ENCODE peak calls at places on chromosomes 16 and 17, in five cellular contexts. G is endothelial cell of umbilical vein, Z is mammary epithelial cell, T is PC-3, J is GM23248. C is an unnamed sample. For H3K27me3, the result is how much of the 10 kb centered on the place peaks cover.

GRCh38 chr16:70694088-70694487 is 8.2 kb upstream of the MTSS2 start:
- DNase-seq in G (no peak), Z (peak), T (peak), J (peak), C (no peak)

GRCh38 chr17:73644145-73645049 is at the start of gene SDK2:
- DNase-seq in G (no peak), Z (peak), T (no peak), J (peak), C (no peak)

GRCh38 chr16:85777583-85778310 is 21.6 kb downstream of the EMC8 start:
- DNase-seq in G (no peak), Z (peak), T (peak), J (peak), C (no peak)

GRCh38 chr17:75036643-75037268 is 10.0 kb downstream of the ATP5PD start:
- DNase-seq in G (peak), Z (no peak), T (peak), J (peak), C (peak)

GRCh38 chr16:27330542-27330941 is 16.8 kb downstream of the IL4R start:
- DNase-seq in G (peak), Z (peak), T (no peak), J (peak), C (no peak)

GRCh38 chr17:34647511-34647910 is 68.1 kb downstream of the TMEM132E start:
- DNase-seq in G (no peak), Z (no peak), T (no peak), J (no peak), C (no peak)

GRCh38 chr16:84851192-84852127 is 31.7 kb downstream of the CRISPLD2 start:
- DNase-seq in G (no peak), Z (peak), T (peak), J (peak), C (no peak)

GRCh38 chr17:31597646-31598387 is 206.3 kb downstream of the RAB11FIP4 start:
- DNase-seq in G (no peak), Z (no peak), T (no peak), J (no peak), C (no peak)

DNA sequence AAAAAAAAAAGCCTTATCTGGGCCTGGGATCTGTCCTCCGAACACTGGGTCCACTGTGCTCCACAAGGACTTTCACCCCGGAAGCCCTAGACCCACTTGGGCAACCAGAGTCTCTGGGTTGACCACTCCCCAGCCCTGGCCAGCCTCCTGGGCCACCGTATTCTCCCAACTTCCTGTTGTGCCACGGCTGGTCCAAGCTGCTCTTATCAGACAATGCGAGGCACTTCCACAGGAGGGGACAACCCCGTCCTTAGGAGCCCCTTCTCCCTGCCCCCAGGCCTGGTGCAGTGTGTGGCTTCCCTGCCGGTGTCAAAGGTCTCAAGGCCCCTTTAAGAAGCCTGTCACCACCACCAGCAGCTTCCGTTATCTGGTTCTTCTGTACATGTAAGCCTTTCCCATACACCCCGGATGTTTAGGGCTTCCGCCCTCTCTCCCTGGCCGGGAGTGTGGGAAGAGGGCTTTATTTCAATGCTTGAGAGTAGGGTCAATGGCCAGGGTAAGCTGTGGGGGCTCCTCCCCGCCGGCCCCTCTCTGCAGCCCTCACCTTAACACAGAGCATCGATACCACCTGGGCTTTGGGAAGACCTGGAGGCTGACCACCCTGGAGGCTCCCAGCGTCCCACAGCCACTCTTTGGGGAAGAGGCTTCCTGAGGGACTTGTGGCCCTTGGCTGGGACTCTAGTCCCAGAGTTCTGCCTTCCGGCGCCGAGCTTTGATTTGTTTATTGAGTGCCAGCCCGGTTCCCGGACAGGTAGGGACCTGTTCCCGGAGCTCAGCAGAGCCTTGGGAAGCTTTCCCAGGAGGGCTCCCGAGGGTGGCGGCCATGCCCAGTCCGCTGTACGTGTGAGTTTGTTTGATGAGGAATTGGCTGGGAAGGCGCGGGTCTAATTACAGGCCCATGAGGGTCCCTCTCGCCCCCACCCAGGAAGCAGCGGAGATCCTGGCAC is 313.1 kb downstream of the SEC14L1 start:
- DNase-seq in G (no peak), Z (peak), T (no peak), J (no peak), C (no peak)
- H3K4me3 ChIP-seq in G (no peak), Z (peak), T (no peak), J (no peak), C (peak)

DNA sequence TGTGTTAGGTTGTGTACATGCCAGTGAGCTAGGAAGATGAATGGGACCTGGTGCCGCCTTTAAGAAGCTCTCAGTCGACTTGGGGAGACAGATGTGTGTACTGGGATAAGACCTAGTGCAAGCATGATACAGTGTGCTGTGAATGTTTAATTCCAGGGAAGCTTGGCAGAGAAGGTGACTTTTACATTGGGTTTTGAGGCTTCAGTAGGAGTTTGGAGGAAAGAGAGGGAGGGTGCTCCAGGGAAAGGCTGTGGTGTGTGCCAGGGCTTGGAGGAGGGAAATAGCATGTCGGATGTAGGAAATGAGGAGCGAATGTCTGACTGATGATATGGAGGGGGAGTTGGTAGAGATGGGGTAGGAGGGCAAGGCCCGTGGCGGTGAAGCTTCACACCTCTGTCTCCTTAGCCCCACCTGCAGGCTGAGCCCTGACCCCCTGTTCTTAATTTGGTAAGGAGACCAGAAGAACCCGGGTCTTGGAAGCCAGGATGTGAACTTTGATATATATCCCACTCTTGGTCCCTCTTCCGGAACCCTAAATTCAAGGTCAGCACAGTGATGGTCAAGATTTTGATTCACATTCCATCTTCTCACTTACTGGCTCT is 76.6 kb downstream of the PLCG2 start:
- DNase-seq in G (no peak), Z (no peak), T (no peak), J (no peak), C (no peak)
- H3K27me3 ChIP-seq in G (under half), Z (under half), T (under half), J (under half), C (under half)

GRCh38 chr16:50202926-50203624 is 50.0 kb downstream of the TENT4B start:
- DNase-seq in G (peak), Z (peak), T (peak), J (peak), C (no peak)
- H3K4me3 ChIP-seq in G (no peak), Z (peak), T (peak), J (peak), C (no peak)

DNA sequence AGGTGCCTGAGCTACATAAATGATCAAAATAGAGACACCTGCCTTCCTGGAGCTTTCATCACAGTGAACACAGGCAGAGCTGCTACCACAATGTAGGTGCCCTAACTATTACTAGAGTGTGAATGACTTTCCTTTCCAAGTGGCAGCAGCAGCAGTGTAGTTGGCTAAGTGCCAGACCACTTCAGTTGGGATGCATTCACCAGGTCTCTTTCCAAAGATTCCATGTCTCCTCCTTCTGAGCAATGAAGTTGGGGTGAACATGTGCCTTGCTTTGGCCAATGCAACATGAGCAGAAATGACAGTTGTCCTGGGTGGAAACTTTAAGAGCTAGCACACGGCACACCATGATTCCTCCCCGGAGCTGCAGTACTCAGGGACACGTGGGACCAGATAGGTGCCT is 23.3 kb upstream of the CACNG4 start:
- DNase-seq in G (no peak), Z (no peak), T (no peak), J (no peak), C (no peak)
- H3K27me3 ChIP-seq in G (under half), Z (under half), T (under half), J (half or more), C (under half)

GRCh38 chr17:14123579-14124278 is 54.4 kb downstream of the COX10 start:
- DNase-seq in G (no peak), Z (no peak), T (no peak), J (no peak), C (no peak)
- H3K4me3 ChIP-seq in G (no peak), Z (no peak), T (no peak), J (no peak), C (no peak)

DNA sequence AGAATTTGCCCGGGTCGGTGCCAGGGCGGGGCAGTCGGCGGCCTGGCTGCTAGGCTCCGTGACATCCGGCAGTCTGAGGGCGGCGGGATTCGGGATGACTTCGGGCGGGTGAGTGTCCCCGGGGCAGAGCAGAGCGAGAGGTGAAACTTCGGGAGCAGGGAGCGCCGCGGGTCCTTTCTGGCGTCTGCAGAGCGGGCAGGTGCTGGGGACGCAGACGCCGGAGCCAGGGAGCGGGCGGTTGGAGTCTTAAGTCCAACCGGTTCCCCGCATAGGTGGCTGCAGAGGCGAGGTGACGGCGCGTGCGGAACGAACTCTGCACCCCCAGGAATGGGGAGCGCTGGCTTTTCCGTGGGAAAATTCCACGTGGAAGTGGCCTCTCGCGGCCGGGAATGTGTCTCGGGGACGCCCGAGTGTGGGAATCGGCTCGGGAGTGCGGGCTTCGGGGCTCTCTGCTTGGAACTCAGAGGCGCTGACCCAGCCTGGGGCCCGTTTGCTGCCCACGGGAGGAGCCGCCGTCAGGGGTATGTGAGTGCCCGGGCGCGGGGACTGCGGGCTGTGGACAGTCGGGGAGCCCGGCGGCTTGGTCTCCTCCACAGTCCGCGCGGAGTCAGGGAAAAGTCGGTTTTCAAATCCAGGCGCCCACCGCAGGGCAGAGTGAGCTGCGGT is at the start of gene B4GALNT2:
- DNase-seq in G (no peak), Z (peak), T (peak), J (peak), C (peak)
- H3K27me3 ChIP-seq in G (under half), Z (under half), T (under half), J (under half), C (under half)

GRCh38 chr17:63960430-63960829 is 12.3 kb downstream of the SCN4A start:
- DNase-seq in G (no peak), Z (no peak), T (no peak), J (no peak), C (no peak)
- H3K4me3 ChIP-seq in G (no peak), Z (no peak), T (no peak), J (no peak), C (no peak)

GRCh38 chr16:88538366-88539060 is 31.7 kb upstream of the ZC3H18 start:
- DNase-seq in G (no peak), Z (no peak), T (no peak), J (no peak), C (no peak)
- H3K27me3 ChIP-seq in G (under half), Z (under half), T (under half), J (under half), C (under half)

GRCh38 chr16:50395763-50396710 is 27.2 kb upstream of the BRD7 start:
- DNase-seq in G (no peak), Z (no peak), T (no peak), J (no peak), C (peak)

GRCh38 chr16:50390914-50391700 is 22.3 kb upstream of the BRD7 start:
- DNase-seq in G (no peak), Z (no peak), T (no peak), J (peak), C (no peak)

GRCh38 chr16:50393461-50394214 is 24.9 kb upstream of the BRD7 start:
- DNase-seq in G (no peak), Z (no peak), T (no peak), J (no peak), C (no peak)

GRCh38 chr16:50396770-50397525 is 28.2 kb upstream of the BRD7 start:
- DNase-seq in G (no peak), Z (peak), T (peak), J (peak), C (no peak)

DNA sequence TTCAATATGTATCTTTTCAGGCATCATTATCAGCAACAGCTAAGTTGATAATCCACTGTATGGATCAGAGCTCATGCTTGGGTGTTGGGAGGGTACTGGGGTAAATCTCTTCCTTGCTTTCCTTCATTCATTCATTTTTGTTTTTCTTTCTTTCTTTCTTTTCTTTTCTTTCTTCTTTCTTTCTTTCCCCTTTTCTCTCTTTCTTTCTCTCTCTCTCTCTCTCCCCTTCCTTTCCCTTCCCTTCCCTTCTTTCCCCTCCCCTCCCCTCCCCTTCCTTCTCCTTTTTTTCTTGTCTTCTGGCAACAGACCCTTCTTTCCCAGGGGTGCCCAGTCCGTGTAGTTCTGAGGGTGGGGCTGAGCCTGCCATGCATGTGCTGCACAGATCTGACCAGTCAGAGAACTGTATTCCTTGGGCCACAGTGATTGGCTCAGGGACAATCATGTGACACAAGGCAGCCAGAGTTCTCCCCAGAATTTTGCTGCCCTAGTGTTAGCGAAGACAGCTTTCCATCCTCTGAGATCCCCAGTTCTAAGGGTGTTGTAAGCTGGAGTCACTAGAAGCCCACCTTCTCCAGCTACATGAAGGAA is 25.5 kb upstream of the BRD7 start:
- DNase-seq in G (no peak), Z (no peak), T (no peak), J (no peak), C (no peak)
- H3K4me3 ChIP-seq in G (no peak), Z (no peak), T (no peak), J (no peak), C (no peak)

C was measured in CD4-positive, alpha-beta memory T cell.